ENCODE peak calls at places on chromosomes 11 and 22, in four cellular contexts. A is Karpas-422, U is pancreas, Z is thoracic aorta. R is an unnamed sample.

GRCh38 chr11:420054-420910 is 5.5 kb upstream of the SIGIRR start:
- DNase-seq in A (no peak), U (peak; percentile 30), Z (no peak), R (peak; percentile 46)

GRCh38 chr11:121930004-121930965 is 185.7 kb downstream of the BLID start:
- DNase-seq in A (no peak), U (no peak), Z (no peak), R (no peak)

GRCh38 chr11:21723681-21724080 is 469.2 kb upstream of the ANO5 start:
- DNase-seq in A (no peak), U (no peak), Z (no peak), R (no peak)

GRCh38 chr11:123562166-123562565 is 92.3 kb downstream of the SCN3B start:
- DNase-seq in A (no peak), U (no peak), Z (no peak), R (no peak)

GRCh38 chr11:23789938-23790371 is 706.9 kb upstream of the LUZP2 start:
- DNase-seq in A (no peak), U (no peak), Z (no peak), R (no peak)

GRCh38 chr11:62205441-62205840 is 3.0 kb upstream of the SCGB2A1 start:
- DNase-seq in A (no peak), U (no peak), Z (no peak), R (no peak)

GRCh38 chr11:33698921-33699320 is 1.7 kb downstream of the C11orf91 start:
- DNase-seq in A (no peak), U (no peak), Z (no peak), R (no peak)

GRCh38 chr11:72618801-72619200 is 55.4 kb downstream of the PDE2A start:
- DNase-seq in A (no peak), U (no peak), Z (no peak), R (no peak)

GRCh38 chr22:50604256-50604580 is 3.6 kb downstream of the MAPK8IP2 start:
- DNase-seq in A (no peak), U (no peak), Z (no peak), R (no peak)

GRCh38 chr11:87281496-87281895 is 243.8 kb downstream of the TMEM135 start:
- DNase-seq in A (peak; percentile 60), U (no peak), Z (no peak), R (no peak)

GRCh38 chr11:2315395-2316168 is 13.8 kb downstream of the TSPAN32 start:
- DNase-seq in A (no peak), U (peak; percentile 45), Z (no peak), R (no peak)

GRCh38 chr11:103619480-103619879 is 417.0 kb upstream of the DDI1 start:
- DNase-seq in A (peak; percentile 84), U (no peak), Z (no peak), R (no peak)

GRCh38 chr22:16131918-16132317 is 442.1 kb downstream of the POTEH start:
- DNase-seq in A (no peak), U (no peak), Z (no peak), R (no peak)

GRCh38 chr11:33709471-33709870 is 8.8 kb upstream of the C11orf91 start:
- DNase-seq in A (no peak), U (no peak), Z (no peak), R (no peak)

GRCh38 chr11:69840371-69841169 is 21.4 kb upstream of the FGF3 start:
- DNase-seq in A (no peak), U (peak; percentile 47), Z (no peak), R (no peak)

GRCh38 chr11:87306260-87306861 is 268.6 kb downstream of the TMEM135 start:
- DNase-seq in A (peak; percentile 77), U (no peak), Z (no peak), R (no peak)

GRCh38 chr11:45610627-45611026 is 54.8 kb downstream of the CHST1 start:
- DNase-seq in A (no peak), U (no peak), Z (no peak), R (no peak)

GRCh38 chr22:44684506-44685383 is 17.3 kb upstream of the PRR5 start:
- DNase-seq in A (peak; percentile 94), U (peak; percentile 84), Z (peak; percentile 37), R (peak; percentile 81)

GRCh38 chr22:26602127-26602526 is 12.2 kb upstream of the TPST2 start:
- DNase-seq in A (no peak), U (no peak), Z (no peak), R (no peak)

GRCh38 chr11:13959001-13959400 is 3.5 kb upstream of the SPON1 start:
- DNase-seq in A (no peak), U (no peak), Z (no peak), R (no peak)

GRCh38 chr22:43169310-43170130 is 17.4 kb downstream of the TTLL12 start:
- DNase-seq in A (no peak), U (no peak), Z (no peak), R (no peak)

GRCh38 chr22:46406349-46406748 is 70.8 kb downstream of the TRMU start:
- DNase-seq in A (no peak), U (no peak), Z (no peak), R (no peak)

GRCh38 chr22:28129319-28129962 is 210.4 kb upstream of the PITPNB start:
- DNase-seq in A (no peak), U (no peak), Z (no peak), R (no peak)

GRCh38 chr22:45336971-45337431 is 27.3 kb downstream of the FAM118A start:
- DNase-seq in A (no peak), U (peak; percentile 46), Z (peak; percentile 66), R (no peak)

GRCh38 chr11:66705587-66706335 is 23.3 kb downstream of the SPTBN2 start:
- DNase-seq in A (no peak), U (no peak), Z (no peak), R (no peak)

GRCh38 chr11:94557391-94557790 is 9.8 kb upstream of the PIWIL4 start:
- DNase-seq in A (no peak), U (no peak), Z (no peak), R (no peak)

GRCh38 chr22:48536691-48537591 is 1290.7 kb downstream of the BRD1 start:
- DNase-seq in A (no peak), U (peak; percentile 68), Z (peak; percentile 59), R (no peak)

GRCh38 chr22:37187891-37188761 is at the start of gene C1QTNF6:
- DNase-seq in A (no peak), U (no peak), Z (no peak), R (peak; percentile 43)

GRCh38 chr11:93738647-93739081 is 2.6 kb downstream of the TAF1D start:
- DNase-seq in A (peak; percentile 59), U (no peak), Z (no peak), R (no peak)

GRCh38 chr11:72411623-72412532 is 22.5 kb downstream of the CLPB start:
- DNase-seq in A (no peak), U (no peak), Z (no peak), R (no peak)

GRCh38 chr22:22398530-22399327 is 109.8 kb downstream of the ZNF280B start:
- DNase-seq in A (no peak), U (no peak), Z (no peak), R (no peak)

GRCh38 chr11:100890779-100891178 is 203.7 kb downstream of the ARHGAP42 start:
- DNase-seq in A (no peak), U (no peak), Z (no peak), R (no peak)

GRCh38 chr11:79100093-79100704 is 340.6 kb downstream of the TENM4 start:
- DNase-seq in A (peak; percentile 84), U (no peak), Z (no peak), R (no peak)

GRCh38 chr22:24006207-24006913 is 1.1 kb upstream of the GSTT4 start:
- DNase-seq in A (peak; percentile 35), U (no peak), Z (no peak), R (no peak)

GRCh38 chr11:74927496-74927895 is 21.4 kb downstream of the XRRA1 start:
- DNase-seq in A (no peak), U (no peak), Z (no peak), R (no peak)

GRCh38 chr11:74926304-74927030 is 22.4 kb downstream of the XRRA1 start:
- DNase-seq in A (no peak), U (no peak), Z (no peak), R (no peak)

GRCh38 chr11:74932797-74933196 is 16.1 kb downstream of the XRRA1 start:
- DNase-seq in A (no peak), U (no peak), Z (no peak), R (no peak)

GRCh38 chr11:74932169-74932568 is 16.7 kb downstream of the XRRA1 start:
- DNase-seq in A (no peak), U (no peak), Z (no peak), R (no peak)

GRCh38 chr11:74929431-74930363 is 19.2 kb downstream of the XRRA1 start:
- DNase-seq in A (peak; percentile 95), U (peak; percentile 33), Z (peak; percentile 55), R (peak; percentile 49)
- H3K27ac ChIP-seq in A (peak overlapping the region; percentile 39), U (no peak overlapping the region), Z (no peak overlapping the region), R (no peak overlapping the region)

GRCh38 chr11:117200813-117201515 is 1.8 kb downstream of the TAGLN start:
- DNase-seq in A (no peak), U (peak; percentile 28), Z (no peak), R (no peak)

GRCh38 chr11:117201516-117201866 is 2.3 kb downstream of the TAGLN start:
- DNase-seq in A (no peak), U (peak; percentile 45), Z (no peak), R (no peak)

GRCh38 chr11:117203069-117203407 is 3.9 kb downstream of the TAGLN start:
- DNase-seq in A (no peak), U (peak; percentile 26), Z (no peak), R (no peak)

GRCh38 chr11:117202386-117203068 is 3.4 kb downstream of the TAGLN start:
- DNase-seq in A (peak; percentile 38), U (peak; percentile 15), Z (no peak), R (no peak)

DNA sequence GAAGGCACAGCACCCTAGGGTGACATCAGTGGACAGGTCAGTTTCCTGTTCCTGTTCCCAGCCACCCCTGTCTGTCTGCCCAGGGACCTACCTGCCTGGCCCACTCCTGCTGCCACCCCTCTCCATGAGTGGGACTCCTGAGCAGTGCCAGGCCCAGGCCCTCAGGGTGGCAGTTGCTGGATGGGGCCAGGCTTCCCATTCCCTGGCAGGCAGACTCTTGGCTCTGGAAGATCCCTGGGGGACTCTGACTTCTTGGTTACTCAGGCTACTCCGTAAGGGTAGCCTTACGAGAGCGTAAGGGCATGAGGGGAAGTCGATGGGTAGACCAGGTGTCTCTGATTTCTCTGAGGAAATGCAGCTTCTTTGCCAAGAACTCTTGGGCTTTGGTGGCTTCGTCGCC is 2.7 kb downstream of the TAGLN start:
- DNase-seq in A (no peak), U (peak; percentile 32), Z (no peak), R (no peak)
- H3K4me3 ChIP-seq in A (no peak overlapping the region), U (no peak overlapping the region), Z (peak overlapping the region; percentile 81), R (no peak overlapping the region)

DNA sequence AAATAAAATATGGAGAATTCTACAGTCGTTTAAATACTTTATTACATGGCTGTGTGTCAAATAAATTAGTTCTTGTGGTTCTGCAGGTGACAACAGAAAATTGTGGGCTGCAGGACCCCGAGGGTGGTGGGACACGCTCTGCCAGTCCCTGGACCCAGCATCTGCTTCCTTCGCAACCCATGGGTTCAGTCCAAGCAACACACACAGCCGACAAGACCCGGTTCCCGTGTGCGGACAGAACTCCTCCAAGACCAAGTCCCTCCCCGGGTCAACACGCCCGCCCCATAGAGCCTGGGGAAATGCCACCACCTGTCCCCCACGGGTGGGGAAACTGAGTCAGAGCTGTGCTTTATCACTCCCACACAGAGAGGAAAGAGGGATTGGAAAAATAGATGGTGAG is 238.9 kb downstream of the BRD1 start:
- DNase-seq in A (no peak), U (no peak), Z (no peak), R (no peak)
- H3K27me3 ChIP-seq in A (no peaks in the 10 kb centered on the region), U (no peaks in the 10 kb centered on the region), Z (no peaks in the 10 kb centered on the region), R (no peaks in the 10 kb centered on the region)

GRCh38 chr11:60933416-60933815 is 9.2 kb downstream of the TMEM132A start:
- DNase-seq in A (no peak), U (no peak), Z (no peak), R (no peak)
- H3K27ac ChIP-seq in A (peak overlapping the region; percentile 97), U (no peak overlapping the region), Z (no peak overlapping the region), R (no peak overlapping the region)